ENCODE peak calls at places on chromosomes 13 and 19, in four cellular contexts. A is RWPE1, Y is GM19239, M is mucosa of descending colon. Z is an unnamed sample.

GRCh38 chr19:48968179-48968661 is 3.1 kb downstream of the FTL start:
- DNase-seq in M (no peak), A (no peak), Y (no peak), Z (no peak)

GRCh38 chr19:19551862-19552192 is 13.8 kb downstream of the CILP2 start:
- DNase-seq in Y (no peak), M (no peak), A (no peak), Z (no peak)

GRCh38 chr13:112849500-112849899 is 119.5 kb upstream of the MCF2L start:
- DNase-seq in A (no peak), M (no peak), Y (no peak), Z (no peak)

GRCh38 chr13:109395014-109395413 is 391.4 kb downstream of the IRS2 start:
- DNase-seq in A (no peak), M (no peak), Y (no peak), Z (no peak)

GRCh38 chr19:31943778-31944177 is 401.6 kb upstream of the ZNF507 start:
- DNase-seq in Y (no peak), M (no peak), A (no peak), Z (no peak)

GRCh38 chr19:2977686-2978466 is 512 bp downstream of the TLE6 start:
- DNase-seq in A (no peak), Y (no peak), M (peak), Z (no peak)

GRCh38 chr19:45115809-45116615 is 23.0 kb downstream of the PPP1R37 start:
- DNase-seq in M (no peak), Y (no peak), A (no peak), Z (no peak)

GRCh38 chr19:36215276-36216171 is 618 bp downstream of the ZNF146 start:
- DNase-seq in Y (no peak), M (no peak), A (no peak), Z (no peak)

GRCh38 chr13:106152047-106152446 is 383.4 kb downstream of the EFNB2 start:
- DNase-seq in M (no peak), A (no peak), Y (no peak), Z (no peak)

GRCh38 chr19:18733196-18733647 is 49.7 kb downstream of the CRTC1 start:
- DNase-seq in A (no peak), M (no peak), Y (no peak), Z (no peak)

GRCh38 chr19:28242317-28242927 is 970.5 kb downstream of the UQCRFS1 start:
- DNase-seq in A (peak), M (no peak), Y (no peak), Z (peak)

Z was measured in type B pancreatic cell.